ENCODE peak calls at places on chromosomes 6 and 20, in eight cellular contexts. W is endothelial cell of umbilical vein, Z is WERI-Rb-1, V is suprapubic skin, B is right atrium auricular region, M is brain microvascular endothelial cell, X is body of pancreas, E is astrocyte of the spinal cord. D is an unnamed sample.

GRCh38 chr6:135087403-135087802 is 32.8 kb upstream of the HBS1L start:
- DNase-seq in Z (peak), E (no peak), V (no peak), X (no peak), B (no peak), M (no peak), W (no peak), D (no peak)

GRCh38 chr20:11780765-11781369 is 136.8 kb upstream of the BTBD3 start:
- DNase-seq in M (no peak), W (no peak), E (no peak), Z (no peak), X (no peak), B (no peak), V (no peak), D (no peak)

GRCh38 chr6:140276133-140276532 is 901.7 kb upstream of the CITED2 start:
- DNase-seq in W (no peak), X (no peak), E (no peak), B (no peak), V (no peak), M (no peak), Z (no peak), D (no peak)

GRCh38 chr20:38874460-38875169 is 51.6 kb upstream of the FAM83D start:
- DNase-seq in B (no peak), X (no peak), M (no peak), W (no peak), E (no peak), V (peak), Z (no peak), D (no peak)

GRCh38 chr6:3808759-3809514 is 40.2 kb upstream of the FAM50B start:
- DNase-seq in V (peak), W (peak), B (peak), X (peak), M (peak), Z (no peak), E (peak), D (peak)

GRCh38 chr6:10429638-10430427 is 15.0 kb upstream of the TFAP2A start:
- DNase-seq in M (peak), V (no peak), B (no peak), Z (peak), X (no peak), E (no peak), W (peak), D (peak)

GRCh38 chr20:14582855-14583254 is 245.4 kb upstream of the FLRT3 start:
- DNase-seq in M (no peak), E (no peak), X (no peak), W (no peak), B (no peak), Z (no peak), V (no peak), D (no peak)

GRCh38 chr20:62719250-62719945 is 10.8 kb downstream of the NTSR1 start:
- DNase-seq in X (no peak), V (no peak), Z (no peak), E (no peak), B (no peak), W (no peak), M (no peak), D (no peak)

GRCh38 chr6:89941031-89941775 is 46.9 kb downstream of the GJA10 start:
- DNase-seq in W (no peak), X (peak), B (peak), M (no peak), E (peak), Z (no peak), V (no peak), D (no peak)

GRCh38 chr6:37182736-37183590 is 13.0 kb downstream of the PIM1 start:
- DNase-seq in X (no peak), M (no peak), Z (no peak), B (no peak), E (no peak), W (no peak), V (no peak), D (no peak)

GRCh38 chr6:158232445-158233213 is 64.5 kb downstream of the GTF2H5 start:
- DNase-seq in E (peak), X (peak), M (peak), V (peak), W (peak), Z (peak), B (peak), D (no peak)

GRCh38 chr6:45327956-45328522 is at the start of gene RUNX2:
- DNase-seq in V (no peak), M (peak), B (no peak), Z (no peak), E (peak), W (no peak), X (no peak), D (peak)

GRCh38 chr20:46050444-46050843 is 21.4 kb downstream of the SLC12A5 start:
- DNase-seq in B (no peak), E (no peak), W (no peak), V (no peak), M (no peak), Z (no peak), X (no peak), D (no peak)

GRCh38 chr20:19566226-19566960 is 191.7 kb upstream of the RIN2 start:
- DNase-seq in E (peak), Z (no peak), B (no peak), V (no peak), X (no peak), M (peak), W (no peak), D (no peak)

GRCh38 chr6:32614366-32615081 is 22.7 kb upstream of the HLA-DQA1 start:
- DNase-seq in E (no peak), M (no peak), B (no peak), Z (no peak), W (no peak), V (no peak), X (no peak), D (no peak)

GRCh38 chr6:35494161-35494563 is 2.7 kb downstream of the TEAD3 start:
- DNase-seq in E (no peak), M (no peak), V (no peak), B (no peak), X (no peak), Z (no peak), W (peak), D (no peak)

GRCh38 chr6:145929037-145929633 is 35.0 kb downstream of the SHPRH start:
- DNase-seq in X (no peak), E (peak), V (no peak), W (peak), B (no peak), Z (no peak), M (peak), D (peak)

GRCh38 chr6:19368511-19368910 is 468.7 kb upstream of the ID4 start:
- DNase-seq in M (peak), X (no peak), V (no peak), Z (no peak), E (peak), W (no peak), B (no peak), D (peak)

GRCh38 chr6:135830452-135830851 is 21.0 kb upstream of the PDE7B start:
- DNase-seq in V (no peak), W (no peak), E (peak), Z (no peak), B (no peak), X (no peak), M (peak), D (peak)

GRCh38 chr6:135286962-135287525 is 105.9 kb downstream of the MYB start:
- DNase-seq in X (no peak), Z (no peak), E (no peak), V (no peak), M (no peak), B (no peak), W (no peak), D (no peak)

GRCh38 chr6:49787176-49787575 is at the start of gene PGK2:
- DNase-seq in M (no peak), V (no peak), B (no peak), X (no peak), Z (peak), E (no peak), W (no peak), D (no peak)

GRCh38 chr20:45095753-45096371 is 5.1 kb downstream of the KCNS1 start:
- DNase-seq in Z (peak), E (peak), X (peak), B (no peak), V (peak), W (peak), M (peak), D (no peak)

GRCh38 chr20:58889334-58890072 is 37.0 kb downstream of the GNAS start:
- DNase-seq in E (no peak), B (no peak), V (no peak), X (no peak), Z (no peak), M (no peak), W (no peak), D (no peak)

GRCh38 chr20:21505810-21506530 is 7.9 kb downstream of the NKX2-2 start:
- DNase-seq in V (no peak), X (no peak), B (no peak), W (peak), E (no peak), M (no peak), Z (peak), D (no peak)

GRCh38 chr6:106118835-106119443 is 32.8 kb downstream of the PRDM1 start:
- DNase-seq in M (no peak), X (no peak), V (no peak), E (no peak), W (no peak), B (no peak), Z (no peak), D (no peak)

GRCh38 chr20:58618694-58619540 is 32.2 kb upstream of the STX16 start:
- DNase-seq in B (no peak), W (no peak), Z (no peak), E (peak), M (peak), X (no peak), V (no peak), D (peak)

GRCh38 chr6:5151955-5152401 is 66.8 kb downstream of the PPP1R3G start:
- DNase-seq in Z (no peak), M (peak), W (no peak), X (no peak), V (no peak), E (peak), B (no peak), D (no peak)

DNA sequence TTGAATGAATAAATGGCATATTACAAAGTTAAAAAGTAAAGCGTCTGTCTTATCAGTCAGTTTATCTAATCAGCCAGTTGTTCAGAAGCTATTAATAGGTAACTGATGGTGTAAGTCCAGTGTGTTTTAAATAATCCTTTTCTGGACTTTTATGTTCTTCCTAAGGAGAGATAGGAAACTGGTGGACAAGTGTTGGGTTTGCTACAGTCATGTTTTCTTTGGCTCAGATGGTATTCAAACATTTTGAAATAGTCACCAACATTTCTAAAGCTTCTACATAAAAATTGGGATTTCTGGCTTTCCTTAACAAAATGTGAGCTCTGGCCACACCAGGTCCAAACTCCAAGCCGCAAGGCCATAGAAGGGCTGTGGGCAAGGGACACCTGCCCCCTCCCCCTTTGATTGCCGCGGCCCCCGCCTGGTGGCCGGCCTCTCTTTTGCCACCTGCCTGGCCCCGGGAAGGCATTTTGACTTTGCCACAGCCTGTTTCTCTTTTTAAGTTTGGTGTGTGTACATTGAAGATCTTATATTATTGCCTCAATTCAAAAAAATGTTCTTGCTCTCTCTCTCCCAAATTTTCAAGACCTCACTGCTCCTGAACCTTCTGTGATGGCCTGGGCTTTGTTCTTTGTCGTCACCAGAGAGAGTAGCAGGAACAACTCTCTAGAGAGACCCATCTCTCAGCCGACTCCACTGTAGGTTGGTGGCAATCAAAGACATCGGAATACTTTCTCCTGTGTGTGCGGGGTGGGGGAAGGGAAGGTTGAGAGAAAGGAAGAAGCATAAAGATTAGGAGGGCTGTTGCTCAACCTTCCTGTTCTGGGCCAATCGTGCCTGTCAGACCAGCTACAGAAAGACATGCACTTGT is 84.0 kb upstream of the ZNF217 start:
- DNase-seq in M (no peak), X (peak), Z (peak), V (no peak), W (peak), B (no peak), E (no peak), D (no peak)
- H3K4me3 ChIP-seq in M (no peak), X (no peak), Z (no peak), V (no peak), W (no peak), B (no peak), E (no peak), D (no peak)

GRCh38 chr6:43268782-43269272 is 25.5 kb downstream of the TTBK1 start:
- DNase-seq in E (no peak), V (no peak), M (no peak), X (no peak), B (no peak), Z (no peak), W (no peak), D (no peak)
- H3K4me3 ChIP-seq in E (no peak), V (no peak), M (no peak), X (no peak), B (no peak), Z (no peak), W (no peak), D (no peak)

DNA sequence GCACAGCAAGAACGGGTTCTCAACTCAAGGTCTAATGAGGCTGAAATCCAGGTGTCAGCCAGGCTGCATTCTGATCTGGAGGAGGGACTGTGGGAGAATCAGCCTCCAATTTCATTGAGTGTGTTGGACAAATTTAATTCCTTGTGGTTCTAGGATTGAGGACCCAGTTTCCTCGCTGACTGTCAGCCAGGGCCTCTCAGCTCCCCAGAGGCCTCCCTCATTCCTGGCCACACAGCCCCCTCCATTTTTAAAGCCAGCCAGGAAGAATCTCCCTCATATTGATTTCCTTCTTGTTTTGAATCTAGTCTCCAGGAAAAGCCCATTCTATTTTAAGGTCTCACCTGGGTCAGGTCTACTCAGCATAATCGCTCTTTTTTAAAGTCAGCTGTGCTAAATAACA is 73.7 kb upstream of the ARMC2 start:
- DNase-seq in W (no peak), Z (no peak), B (no peak), E (no peak), M (no peak), X (no peak), V (no peak), D (no peak)
- H3K4me3 ChIP-seq in W (no peak), Z (no peak), B (no peak), E (no peak), M (no peak), X (no peak), V (no peak), D (no peak)

GRCh38 chr6:137698636-137699035 is 168.4 kb upstream of the TNFAIP3 start:
- DNase-seq in M (no peak), Z (no peak), E (peak), V (no peak), W (peak), X (no peak), B (no peak), D (no peak)
- H3K4me3 ChIP-seq in M (no peak), Z (no peak), E (no peak), V (no peak), W (no peak), X (no peak), B (no peak), D (no peak)

DNA sequence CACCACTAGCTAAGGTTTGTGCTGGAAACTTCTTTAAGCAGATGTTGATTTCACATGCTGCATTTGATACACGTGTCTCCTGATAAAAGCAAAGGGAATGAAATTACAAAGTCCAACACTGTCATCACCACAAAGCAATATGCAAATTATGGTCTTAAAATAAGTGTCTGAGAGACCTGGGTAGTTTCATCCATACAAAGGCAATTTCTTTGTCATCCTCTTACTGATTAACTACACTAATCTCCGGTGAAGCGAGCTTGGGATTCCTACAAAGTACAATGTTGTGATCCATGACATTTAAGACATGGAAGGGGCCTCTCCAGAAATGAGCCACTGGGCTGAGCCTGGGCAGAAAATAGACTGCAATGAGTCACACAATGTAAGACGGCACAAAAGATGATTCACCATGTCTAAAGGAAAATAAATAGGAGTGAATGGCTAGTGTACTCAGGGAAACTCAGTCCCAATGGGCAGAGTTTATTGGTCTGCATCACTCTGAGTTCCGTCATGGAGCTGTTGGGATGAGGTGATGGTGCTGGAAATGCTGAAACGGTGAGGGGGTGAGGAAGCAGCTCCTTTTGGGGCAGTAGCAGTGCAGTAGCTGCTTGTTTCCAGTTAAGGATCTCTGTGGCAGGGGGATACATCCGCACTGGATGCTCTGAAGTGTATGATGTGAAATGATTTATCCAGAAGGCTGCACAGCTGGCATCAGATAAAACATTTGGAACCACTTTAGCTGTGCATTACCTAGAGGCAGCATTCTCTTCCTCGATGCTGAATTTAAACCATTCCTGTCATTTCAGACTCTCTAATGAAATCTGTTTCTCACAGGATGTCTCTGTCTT is 103.3 kb downstream of the IBTK start:
- DNase-seq in M (peak), X (peak), W (peak), B (peak), Z (peak), E (peak), V (no peak), D (peak)
- H3K4me3 ChIP-seq in M (peak), X (no peak), W (no peak), B (no peak), Z (no peak), E (peak), V (no peak), D (no peak)

GRCh38 chr6:137043710-137044365 is 927 bp downstream of the IL20RA start:
- DNase-seq in Z (peak), X (no peak), V (no peak), E (peak), B (no peak), W (peak), M (peak), D (no peak)
- H3K4me3 ChIP-seq in Z (peak), X (peak), V (peak), E (peak), B (peak), W (peak), M (peak), D (peak)

D was measured in astrocyte of the cerebellum.